ENCODE peak calls at places on chromosome X, in eight cellular contexts. N, J, E, L, T, R, Q and X are unnamed samples.

GRCh38 chrX:43627669-43628068 is 28.4 kb upstream of the MAOA start:
- DNase-seq in N (no peak), J (no peak), E (no peak), L (no peak), T (no peak), R (no peak), Q (no peak), X (no peak)

GRCh38 chrX:124223524-124223923 is 108.9 kb upstream of the TEX13D start:
- DNase-seq in N (no peak), J (no peak), E (no peak), L (peak), T (no peak), R (peak), Q (no peak), X (no peak)

GRCh38 chrX:37350034-37350365 is 836 bp downstream of the PRRG1 start:
- DNase-seq in N (peak), J (no peak), E (no peak), L (peak), T (no peak), R (peak), Q (no peak), X (no peak)

GRCh38 chrX:18026171-18026570 is 165.1 kb upstream of the RAI2 start:
- DNase-seq in N (no peak), J (no peak), E (no peak), L (no peak), T (no peak), R (no peak), Q (no peak), X (no peak)

GRCh38 chrX:7218321-7219152 is 70.6 kb upstream of the PUDP start:
- DNase-seq in N (no peak), J (no peak), E (no peak), L (no peak), T (no peak), R (no peak), Q (no peak), X (no peak)

GRCh38 chrX:20252392-20253231 is 14.1 kb downstream of the RPS6KA3 start:
- DNase-seq in N (no peak), J (no peak), E (peak), L (peak), T (no peak), R (peak), Q (peak), X (peak)

GRCh38 chrX:10938371-10938982 is 172.7 kb upstream of the HCCS start:
- DNase-seq in N (no peak), J (no peak), E (no peak), L (no peak), T (no peak), R (no peak), Q (no peak), X (no peak)

GRCh38 chrX:38868941-38869378 is 67.7 kb downstream of the MID1IP1 start:
- DNase-seq in N (no peak), J (no peak), E (no peak), L (peak), T (no peak), R (peak), Q (no peak), X (no peak)

GRCh38 chrX:66144258-66144657 is 19.8 kb upstream of the HEPH start:
- DNase-seq in N (no peak), J (no peak), E (no peak), L (no peak), T (no peak), R (no peak), Q (no peak), X (no peak)

GRCh38 chrX:151543706-151544105 is 19.8 kb upstream of the PASD1 start:
- DNase-seq in N (no peak), J (no peak), E (no peak), L (peak), T (no peak), R (no peak), Q (no peak), X (peak)

GRCh38 chrX:41050359-41050758 is 34.9 kb upstream of the USP9X start:
- DNase-seq in N (no peak), J (no peak), E (no peak), L (no peak), T (no peak), R (no peak), Q (no peak), X (no peak)

GRCh38 chrX:41718481-41719245 is 5.3 kb upstream of the GPR82 start:
- DNase-seq in N (peak), J (no peak), E (no peak), L (peak), T (no peak), R (no peak), Q (no peak), X (no peak)

GRCh38 chrX:53683556-53684414 is 2.7 kb downstream of the HUWE1 start:
- DNase-seq in N (peak), J (peak), E (peak), L (peak), T (peak), R (peak), Q (peak), X (peak)

GRCh38 chrX:140756948-140757347 is 47.4 kb downstream of the LINC00632 start:
- DNase-seq in N (no peak), J (no peak), E (no peak), L (no peak), T (no peak), R (no peak), Q (no peak), X (no peak)

GRCh38 chrX:40877869-40878268 is 142.5 kb upstream of the MED14 start:
- DNase-seq in N (no peak), J (no peak), E (no peak), L (peak), T (no peak), R (peak), Q (no peak), X (no peak)

GRCh38 chrX:16603822-16604221 is 46.1 kb upstream of the S100G start:
- DNase-seq in N (no peak), J (no peak), E (no peak), L (peak), T (no peak), R (no peak), Q (no peak), X (no peak)

GRCh38 chrX:148567229-148567628 is 66.8 kb downstream of the AFF2 start:
- DNase-seq in N (peak), J (no peak), E (no peak), L (no peak), T (no peak), R (no peak), Q (no peak), X (no peak)

GRCh38 chrX:123083924-123084323 is 100.2 kb upstream of the GRIA3 start:
- DNase-seq in N (no peak), J (no peak), E (no peak), L (no peak), T (no peak), R (no peak), Q (no peak), X (no peak)

GRCh38 chrX:41192880-41193279 is 107.6 kb downstream of the USP9X start:
- DNase-seq in N (no peak), J (no peak), E (no peak), L (no peak), T (no peak), R (no peak), Q (no peak), X (no peak)

GRCh38 chrX:7068939-7069367 is 78.6 kb upstream of the STS start:
- DNase-seq in N (peak), J (no peak), E (no peak), L (peak), T (no peak), R (no peak), Q (no peak), X (no peak)